ENCODE peak calls at places on chromosomes 2 and 18, in nine cellular contexts. M is brain pericyte; N is RPMI7951; W is CD8-positive, alpha-beta memory T cell; I is hippocampal formation; Y is fibroblast of lung; P is activated CD4-positive, alpha-beta T cell treated with anti-CD3 and anti-CD28 coated beads, Interleukin-2, amount 50 U/mL, for 1 hour; R is lower lobe of right lung; L is stimulated activated naive CD4-positive, alpha-beta T cell. K is an unnamed sample.

GRCh38 chr2:240464514-240465241 is 29.2 kb downstream of the GPC1 start:
- DNase-seq in Y (no peak), L (no peak), M (no peak), I (no peak), R (peak; percentile 38), N (no peak), P (no peak), W (no peak), K (no peak)

GRCh38 chr2:15242936-15243461 is 318.1 kb downstream of the NBAS start:
- DNase-seq in W (no peak), I (no peak), Y (no peak), R (no peak), P (no peak), M (no peak), L (no peak), N (peak; percentile 36), K (no peak)

GRCh38 chr2:195027947-195028346 is 629.1 kb upstream of the SLC39A10 start:
- DNase-seq in R (no peak), W (no peak), I (no peak), Y (no peak), N (no peak), L (no peak), M (no peak), P (no peak), K (no peak)

GRCh38 chr2:240126731-240127130 is 9.4 kb downstream of the COPS9 start:
- DNase-seq in M (no peak), I (no peak), W (no peak), R (peak; percentile 11), N (no peak), P (no peak), Y (no peak), L (no peak), K (no peak)

GRCh38 chr2:25618676-25619075 is 54.7 kb downstream of the DTNB start:
- DNase-seq in W (no peak), M (peak; percentile 47), Y (peak; percentile 51), P (no peak), N (peak; percentile 28), R (no peak), L (no peak), I (no peak), K (no peak)

GRCh38 chr2:47086054-47086471 is 69.0 kb downstream of the STPG4 start:
- DNase-seq in M (no peak), Y (no peak), I (no peak), R (no peak), N (no peak), L (no peak), W (no peak), P (no peak), K (no peak)

GRCh38 chr2:11855120-11855760 is 108.8 kb downstream of the LPIN1 start:
- DNase-seq in P (no peak), N (no peak), I (no peak), Y (no peak), M (no peak), W (no peak), L (no peak), R (no peak), K (no peak)

GRCh38 chr18:9120796-9121195 is 15.8 kb upstream of the ANKRD12 start:
- DNase-seq in M (no peak), W (peak; percentile 35), P (no peak), I (no peak), Y (no peak), N (no peak), L (peak; percentile 22), R (no peak), K (peak; percentile 42)

GRCh38 chr2:181304011-181304844 is 153.0 kb upstream of the ITGA4 start:
- DNase-seq in P (no peak), W (peak; percentile 40), Y (no peak), R (no peak), I (no peak), N (no peak), L (no peak), M (no peak), K (no peak)

GRCh38 chr2:133004623-133005022 is 334.6 kb upstream of the LYPD1 start:
- DNase-seq in P (no peak), I (no peak), Y (no peak), L (no peak), W (no peak), M (no peak), N (no peak), R (no peak), K (no peak)

GRCh38 chr18:76914796-76915195 is 92.4 kb downstream of the ZNF236 start:
- DNase-seq in I (no peak), R (no peak), N (no peak), M (no peak), Y (no peak), W (no peak), P (no peak), L (no peak), K (no peak)

GRCh38 chr18:49177812-49178211 is 227.0 kb upstream of the SMAD7 start:
- DNase-seq in N (peak; percentile 70), R (no peak), M (no peak), Y (peak; percentile 76), W (no peak), I (no peak), P (no peak), L (no peak), K (no peak)

GRCh38 chr18:69838620-69839411 is 108.9 kb downstream of the CD226 start:
- DNase-seq in P (no peak), W (no peak), L (no peak), Y (no peak), N (peak; percentile 88), M (no peak), R (no peak), I (no peak), K (no peak)

GRCh38 chr2:41966920-41967319 is 80.9 kb upstream of the PKDCC start:
- DNase-seq in N (peak; percentile 58), L (no peak), R (peak; percentile 62), I (peak; percentile 49), P (no peak), M (no peak), Y (no peak), W (no peak), K (no peak)

GRCh38 chr2:79971807-79972206 is 332.7 kb downstream of the LRRTM1 start:
- DNase-seq in N (no peak), R (no peak), M (no peak), P (no peak), W (no peak), I (no peak), Y (no peak), L (no peak), K (no peak)